ENCODE peak calls at places on chromosomes 7 and 10, in five cellular contexts. One of them, this sample, is unnamed.
A peak's percentile ranks its signal among the peaks of the same experiment; 100 is the strongest.

GRCh38 chr7:27889800-27890199 is 149.8 kb downstream of the TAX1BP1 start:
- DNase-seq in K562: no peak
- DNase-seq in H1: no peak
- DNase-seq in A549: no peak
- DNase-seq in endothelial cell of umbilical vein: no peak
- DNase-seq in this sample: no peak

GRCh38 chr10:68103237-68103866 is 5.9 kb upstream of the MYPN start:
- DNase-seq in endothelial cell of umbilical vein: no peak
- DNase-seq in H1: no peak
- DNase-seq in A549: no peak
- DNase-seq in K562: no peak
- DNase-seq in this sample: no peak

GRCh38 chr10:100866575-100867098 is 46.1 kb upstream of the SLF2 start:
- DNase-seq in K562: no peak
- DNase-seq in endothelial cell of umbilical vein: no peak
- DNase-seq in A549: no peak
- DNase-seq in H1: peak; percentile 34
- DNase-seq in this sample: peak; percentile 69

GRCh38 chr10:120432209-120432608 is 24.8 kb upstream of the PLPP4 start:
- DNase-seq in H1: no peak
- DNase-seq in K562: no peak
- DNase-seq in A549: no peak
- DNase-seq in endothelial cell of umbilical vein: peak; percentile 28
- DNase-seq in this sample: no peak

GRCh38 chr7:154795437-154795836 is 207.5 kb downstream of the PAXIP1 start:
- DNase-seq in H1: no peak
- DNase-seq in A549: no peak
- DNase-seq in K562: no peak
- DNase-seq in endothelial cell of umbilical vein: no peak
- DNase-seq in this sample: no peak

GRCh38 chr7:51369746-51370145 is 53.1 kb upstream of the COBL start:
- DNase-seq in A549: peak; percentile 33
- DNase-seq in K562: no peak
- DNase-seq in endothelial cell of umbilical vein: no peak
- DNase-seq in H1: no peak
- DNase-seq in this sample: no peak

GRCh38 chr7:120981117-120981516 is 7.4 kb upstream of the CPED1 start:
- DNase-seq in A549: no peak
- DNase-seq in endothelial cell of umbilical vein: no peak
- DNase-seq in H1: no peak
- DNase-seq in K562: no peak
- DNase-seq in this sample: no peak

GRCh38 chr10:110421512-110422138 is 76.1 kb upstream of the DUSP5 start:
- DNase-seq in H1: no peak
- DNase-seq in endothelial cell of umbilical vein: no peak
- DNase-seq in K562: peak; percentile 65
- DNase-seq in A549: no peak
- DNase-seq in this sample: no peak

GRCh38 chr10:49283491-49283890 is 15.5 kb upstream of the C10orf71 start:
- DNase-seq in H1: no peak
- DNase-seq in K562: no peak
- DNase-seq in A549: no peak
- DNase-seq in endothelial cell of umbilical vein: no peak
- DNase-seq in this sample: no peak

GRCh38 chr10:70344144-70344543 is 38.3 kb downstream of the LRRC20 start:
- DNase-seq in K562: no peak
- DNase-seq in endothelial cell of umbilical vein: no peak
- DNase-seq in A549: no peak
- DNase-seq in H1: no peak
- DNase-seq in this sample: no peak

GRCh38 chr10:114028425-114028824 is 15.2 kb upstream of the ADRB1 start:
- DNase-seq in H1: no peak
- DNase-seq in A549: no peak
- DNase-seq in endothelial cell of umbilical vein: no peak
- DNase-seq in K562: no peak
- DNase-seq in this sample: no peak

GRCh38 chr10:114723361-114723760 is 65.3 kb upstream of the ABLIM1 start:
- DNase-seq in K562: no peak
- DNase-seq in H1: no peak
- DNase-seq in A549: no peak
- DNase-seq in endothelial cell of umbilical vein: no peak
- DNase-seq in this sample: no peak

GRCh38 chr10:44281089-44281613 is 103.7 kb downstream of the CXCL12 start:
- DNase-seq in A549: no peak
- DNase-seq in H1: no peak
- DNase-seq in endothelial cell of umbilical vein: no peak
- DNase-seq in K562: no peak
- DNase-seq in this sample: no peak

GRCh38 chr10:51666476-51666875 is 32.9 kb downstream of the CSTF2T start:
- DNase-seq in endothelial cell of umbilical vein: no peak
- DNase-seq in H1: no peak
- DNase-seq in A549: no peak
- DNase-seq in K562: no peak
- DNase-seq in this sample: no peak

GRCh38 chr10:77983384-77984341 is 45.7 kb downstream of the POLR3A start:
- DNase-seq in K562: peak; percentile 42
- DNase-seq in endothelial cell of umbilical vein: peak; percentile 89
- DNase-seq in A549: no peak
- DNase-seq in H1: no peak
- DNase-seq in this sample: no peak

GRCh38 chr10:71038234-71038633 is 149.9 kb upstream of the PCBD1 start:
- DNase-seq in A549: no peak
- DNase-seq in endothelial cell of umbilical vein: no peak
- DNase-seq in H1: no peak
- DNase-seq in K562: no peak
- DNase-seq in this sample: no peak

GRCh38 chr10:73785221-73785720 is at the start of gene ZSWIM8:
- DNase-seq in endothelial cell of umbilical vein: peak; percentile 95
- DNase-seq in A549: peak; percentile 95
- DNase-seq in H1: peak; percentile 51
- DNase-seq in K562: peak; percentile 95
- DNase-seq in this sample: peak; percentile 80

GRCh38 chr7:155980841-155981240 is 168.6 kb upstream of the SHH start:
- DNase-seq in endothelial cell of umbilical vein: no peak
- DNase-seq in H1: no peak
- DNase-seq in K562: no peak
- DNase-seq in A549: no peak
- DNase-seq in this sample: no peak

GRCh38 chr7:30163231-30163894 is 28.6 kb downstream of the MTURN start:
- DNase-seq in H1: no peak
- DNase-seq in endothelial cell of umbilical vein: peak; percentile 62
- DNase-seq in K562: peak; percentile 56
- DNase-seq in A549: no peak
- DNase-seq in this sample: no peak

GRCh38 chr10:22824520-22824919 is 103.3 kb upstream of the ARMC3 start:
- DNase-seq in endothelial cell of umbilical vein: no peak
- DNase-seq in A549: no peak
- DNase-seq in K562: no peak
- DNase-seq in H1: no peak
- DNase-seq in this sample: no peak

GRCh38 chr10:29667191-29667590 is 32.4 kb upstream of the SVIL start:
- DNase-seq in endothelial cell of umbilical vein: no peak
- DNase-seq in A549: no peak
- DNase-seq in H1: no peak
- DNase-seq in K562: no peak
- DNase-seq in this sample: no peak

GRCh38 chr10:48608279-48608681 is 3.4 kb upstream of the ARHGAP22 start:
- DNase-seq in A549: peak; percentile 57
- DNase-seq in endothelial cell of umbilical vein: no peak
- DNase-seq in K562: peak; percentile 73
- DNase-seq in H1: peak; percentile 43
- DNase-seq in this sample: peak; percentile 73

GRCh38 chr7:117347480-117347879 is 24.6 kb upstream of the WNT2 start:
- DNase-seq in endothelial cell of umbilical vein: no peak
- DNase-seq in A549: no peak
- DNase-seq in K562: no peak
- DNase-seq in H1: no peak
- DNase-seq in this sample: no peak

GRCh38 chr10:18190840-18191239 is 50.6 kb downstream of the CACNB2 start:
- DNase-seq in H1: no peak
- DNase-seq in K562: no peak
- DNase-seq in A549: no peak
- DNase-seq in endothelial cell of umbilical vein: no peak
- DNase-seq in this sample: no peak

GRCh38 chr10:728603-729002 is 39.1 kb upstream of the DIP2C start:
- DNase-seq in K562: no peak
- DNase-seq in endothelial cell of umbilical vein: no peak
- DNase-seq in A549: no peak
- DNase-seq in H1: no peak
- DNase-seq in this sample: no peak

GRCh38 chr10:116961305-116962251 is 43.4 kb downstream of the SHTN1 start:
- DNase-seq in K562: no peak
- DNase-seq in endothelial cell of umbilical vein: no peak
- DNase-seq in H1: no peak
- DNase-seq in A549: no peak
- DNase-seq in this sample: no peak

GRCh38 chr10:78889536-78890063 is 179.2 kb upstream of the ZMIZ1 start:
- DNase-seq in endothelial cell of umbilical vein: no peak
- DNase-seq in K562: no peak
- DNase-seq in H1: no peak
- DNase-seq in A549: no peak
- DNase-seq in this sample: no peak

GRCh38 chr10:129949411-129950335 is 14.4 kb downstream of the EBF3 start:
- DNase-seq in endothelial cell of umbilical vein: no peak
- DNase-seq in A549: no peak
- DNase-seq in H1: no peak
- DNase-seq in K562: no peak
- DNase-seq in this sample: peak; percentile 62

GRCh38 chr7:98286701-98287485 is 5.4 kb downstream of the BRI3 start:
- DNase-seq in H1: no peak
- DNase-seq in endothelial cell of umbilical vein: no peak
- DNase-seq in A549: no peak
- DNase-seq in K562: no peak
- DNase-seq in this sample: no peak

DNA sequence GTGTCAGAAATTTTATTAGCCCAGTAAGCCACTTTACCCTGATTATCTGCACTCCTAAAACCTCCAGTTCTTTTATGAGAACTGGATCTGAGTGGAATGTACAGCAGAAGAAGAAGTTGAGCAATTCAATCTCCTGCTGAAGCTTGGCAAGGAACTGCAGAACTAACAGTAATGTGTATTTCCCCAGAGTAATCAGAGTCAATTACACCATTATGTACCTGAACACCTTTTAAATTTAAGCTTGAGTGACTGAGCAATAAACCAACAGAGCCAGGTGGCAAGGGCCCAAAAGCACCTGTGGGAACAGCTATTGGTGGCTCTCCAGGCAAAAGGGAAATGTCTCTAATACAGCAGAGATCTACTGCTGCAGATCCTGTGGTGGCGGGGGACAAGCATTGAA is 40.1 kb upstream of the AKR1C2 start:
- DNase-seq in H1: no peak
- DNase-seq in K562: no peak
- DNase-seq in A549: no peak
- DNase-seq in endothelial cell of umbilical vein: no peak
- DNase-seq in this sample: no peak
- TF ChIP-seq JUN in H1: no peak
- TF ChIP-seq JUN in K562: no peak
- TF ChIP-seq JUN in A549: no peak
- TF ChIP-seq JUN in endothelial cell of umbilical vein: no peak
- TF ChIP-seq JUN in this sample: no peak

DNA sequence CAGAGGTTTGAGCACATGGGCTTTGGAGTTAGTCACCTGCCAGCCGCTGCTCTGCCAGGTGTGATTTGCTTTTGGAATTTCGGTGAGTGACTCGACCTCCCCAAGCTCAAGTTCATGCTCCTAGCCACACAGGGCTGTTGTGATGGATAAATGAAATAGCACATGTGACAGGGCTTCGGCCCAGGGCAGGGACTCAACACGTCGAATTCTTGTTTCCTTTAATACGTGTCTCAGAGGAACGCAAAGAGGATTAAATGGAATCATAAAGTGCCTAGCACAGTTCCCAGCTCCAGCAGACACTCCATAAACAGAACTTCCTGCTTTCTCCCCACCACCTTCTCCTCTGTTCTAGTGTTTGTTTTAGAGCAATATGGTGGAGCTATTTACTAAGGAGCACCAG is 88.3 kb upstream of the CHST15 start:
- DNase-seq in A549: no peak
- DNase-seq in K562: no peak
- DNase-seq in endothelial cell of umbilical vein: no peak
- DNase-seq in H1: no peak
- DNase-seq in this sample: no peak
- TF ChIP-seq JUN in A549: no peak
- TF ChIP-seq JUN in K562: no peak
- TF ChIP-seq JUN in endothelial cell of umbilical vein: no peak
- TF ChIP-seq JUN in H1: no peak
- TF ChIP-seq JUN in this sample: no peak

GRCh38 chr7:101788517-101788916 is 28.9 kb upstream of the CUX1 start:
- DNase-seq in A549: no peak
- DNase-seq in K562: no peak
- DNase-seq in H1: no peak
- DNase-seq in endothelial cell of umbilical vein: no peak
- DNase-seq in this sample: no peak
- TF ChIP-seq JUN in A549: no peak
- TF ChIP-seq JUN in K562: no peak
- TF ChIP-seq JUN in H1: no peak
- TF ChIP-seq JUN in endothelial cell of umbilical vein: no peak
- TF ChIP-seq JUN in this sample: no peak

GRCh38 chr7:158586499-158587191 is 978 bp downstream of the PTPRN2 start:
- DNase-seq in A549: no peak
- DNase-seq in endothelial cell of umbilical vein: no peak
- DNase-seq in H1: no peak
- DNase-seq in K562: no peak
- DNase-seq in this sample: no peak

GRCh38 chr7:158588085-158588877 is 658 bp upstream of the PTPRN2 start:
- DNase-seq in endothelial cell of umbilical vein: no peak
- DNase-seq in K562: no peak
- DNase-seq in A549: no peak
- DNase-seq in H1: no peak
- DNase-seq in this sample: no peak

GRCh38 chr7:158588878-158589442 is 1.3 kb upstream of the PTPRN2 start:
- DNase-seq in H1: no peak
- DNase-seq in A549: no peak
- DNase-seq in K562: no peak
- DNase-seq in endothelial cell of umbilical vein: no peak
- DNase-seq in this sample: no peak

GRCh38 chr7:158585721-158586498 is 1.7 kb downstream of the PTPRN2 start:
- DNase-seq in H1: no peak
- DNase-seq in A549: no peak
- DNase-seq in endothelial cell of umbilical vein: no peak
- DNase-seq in K562: no peak
- DNase-seq in this sample: no peak

DNA sequence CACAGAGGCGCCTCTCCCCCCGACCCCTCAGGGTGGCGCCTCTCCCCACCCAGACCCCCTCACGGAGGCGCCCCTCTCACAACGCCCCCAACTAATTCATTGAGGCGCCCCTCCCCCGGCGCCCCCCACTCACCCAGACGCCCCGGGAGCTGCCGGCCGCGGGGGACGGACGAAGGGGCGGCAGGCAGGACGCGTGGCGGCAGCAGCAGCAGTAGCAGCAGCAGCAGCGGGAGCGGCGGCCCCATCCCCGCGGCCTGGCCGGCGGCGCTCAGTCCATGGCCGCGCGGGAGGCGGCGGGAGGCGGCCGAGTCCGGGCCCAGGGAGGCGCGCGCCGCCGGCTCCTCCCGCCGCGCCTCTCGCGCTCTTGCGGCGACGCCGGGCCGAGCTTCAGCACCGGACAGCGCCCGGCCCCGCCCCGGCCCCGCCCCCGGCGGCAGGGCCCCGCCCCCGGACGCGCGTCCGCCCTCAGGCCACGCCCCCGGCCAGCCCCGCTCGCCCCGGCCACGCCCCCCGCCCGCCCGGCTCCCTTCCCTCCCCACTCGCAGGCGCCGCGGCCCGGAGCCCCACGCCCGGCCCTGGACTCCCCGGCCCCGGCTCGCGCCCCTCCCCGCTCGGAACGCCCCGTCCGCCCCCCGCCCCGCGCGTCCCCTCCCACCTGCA is at the start of gene PTPRN2:
- DNase-seq in endothelial cell of umbilical vein: peak; percentile 11
- DNase-seq in H1: no peak
- DNase-seq in K562: peak; percentile 99
- DNase-seq in A549: peak; percentile 47
- DNase-seq in this sample: peak; percentile 59
- TF ChIP-seq JUN in endothelial cell of umbilical vein: no peak
- TF ChIP-seq JUN in H1: no peak
- TF ChIP-seq JUN in K562: no peak
- TF ChIP-seq JUN in A549: no peak
- TF ChIP-seq JUN in this sample: no peak